ENCODE peak calls at places on chromosomes 5 and 9, in nine cellular contexts. Z is HCT116; S is right lobe of liver; N is Peyer's patch; T is uterus; D is A549; Q is CD4-positive, alpha-beta T cell; P is CD8-positive, alpha-beta T cell; K is tibial artery. V is an unnamed sample.

GRCh38 chr5:20559845-20560244 is 571.8 kb upstream of the CDH18 start:
- DNase-seq in Z (no peak), S (no peak), N (no peak), T (no peak), D (no peak), Q (no peak), P (no peak), K (no peak), V (no peak)

GRCh38 chr5:114391321-114391720 is 29.5 kb downstream of the KCNN2 start:
- DNase-seq in Z (no peak), S (no peak), N (no peak), T (no peak), D (no peak), Q (no peak), P (no peak), K (no peak), V (no peak)

GRCh38 chr9:135033487-135033886 is 54.0 kb upstream of the OLFM1 start:
- DNase-seq in Z (no peak), S (no peak), N (no peak), T (no peak), D (no peak), Q (no peak), P (no peak), K (no peak), V (no peak)

GRCh38 chr9:84953797-84954695 is 284.5 kb downstream of the NTRK2 start:
- DNase-seq in Z (peak; percentile 48), S (peak; percentile 59), N (peak; percentile 82), T (peak; percentile 79), D (peak; percentile 74), Q (peak; percentile 0), P (peak; percentile 8), K (peak; percentile 83), V (peak; percentile 60)

GRCh38 chr5:95712347-95712958 is 18.7 kb upstream of the RHOBTB3 start:
- DNase-seq in Z (peak; percentile 97), S (no peak), N (peak; percentile 62), T (no peak), D (peak; percentile 79), Q (no peak), P (no peak), K (no peak), V (no peak)

GRCh38 chr9:134130503-134131375 is 5.1 kb upstream of the WDR5 start:
- DNase-seq in Z (no peak), S (peak; percentile 78), N (no peak), T (peak; percentile 56), D (no peak), Q (no peak), P (no peak), K (no peak), V (peak; percentile 69)

GRCh38 chr9:72524820-72525539 is 3.6 kb downstream of the TMC1 start:
- DNase-seq in Z (peak; percentile 81), S (no peak), N (peak; percentile 74), T (no peak), D (peak; percentile 94), Q (no peak), P (no peak), K (no peak), V (peak; percentile 72)

GRCh38 chr9:70588999-70589398 is 174.5 kb upstream of the KLF9 start:
- DNase-seq in Z (no peak), S (no peak), N (no peak), T (no peak), D (no peak), Q (no peak), P (no peak), K (no peak), V (no peak)

GRCh38 chr9:103804077-103804735 is 289.9 kb upstream of the SMC2 start:
- DNase-seq in Z (no peak), S (no peak), N (no peak), T (no peak), D (peak; percentile 86), Q (no peak), P (no peak), K (no peak), V (no peak)

GRCh38 chr5:139795074-139796001 is at the start of gene PSD2:
- DNase-seq in Z (no peak), S (no peak), N (no peak), T (peak; percentile 35), D (no peak), Q (no peak), P (no peak), K (no peak), V (peak; percentile 43)

GRCh38 chr9:36101916-36102741 is 34.4 kb upstream of the GLIPR2 start:
- DNase-seq in Z (peak; percentile 66), S (no peak), N (peak; percentile 64), T (peak; percentile 20), D (peak; percentile 90), Q (no peak), P (no peak), K (peak; percentile 58), V (peak; percentile 83)

GRCh38 chr5:317086-317811 is 4.3 kb upstream of the AHRR start:
- DNase-seq in Z (peak; percentile 52), S (peak; percentile 52), N (no peak), T (no peak), D (peak; percentile 88), Q (no peak), P (no peak), K (no peak), V (no peak)

GRCh38 chr5:136330353-136330913 is 34.9 kb downstream of the TRPC7 start:
- DNase-seq in Z (no peak), S (no peak), N (no peak), T (no peak), D (no peak), Q (no peak), P (no peak), K (no peak), V (no peak)

GRCh38 chr5:14240366-14240765 is 97.2 kb downstream of the TRIO start:
- DNase-seq in Z (no peak), S (no peak), N (no peak), T (no peak), D (no peak), Q (no peak), P (no peak), K (no peak), V (no peak)
- TF ChIP-seq CTCF in Z (no peak), S (no peak), N (no peak), T (no peak), D (no peak), Q (no peak), P (no peak), K (no peak), V (no peak)

GRCh38 chr9:121367651-121368510 is 2.2 kb downstream of the STOM start:
- DNase-seq in Z (no peak), S (no peak), N (no peak), T (no peak), D (peak; percentile 27), Q (no peak), P (no peak), K (no peak), V (no peak)
- H3K27ac ChIP-seq in Z (no peak overlapping the region), S (peak overlapping the region; percentile 98), N (peak overlapping the region; percentile 89), T (peak overlapping the region; percentile 97), D (peak overlapping the region; percentile 87), Q (no peak overlapping the region), P (no peak overlapping the region), K (peak overlapping the region; percentile 93), V (no peak overlapping the region)

GRCh38 chr9:109556786-109557185 is 58.7 kb upstream of the PTPN3 start:
- DNase-seq in Z (no peak), S (no peak), N (no peak), T (no peak), D (no peak), Q (no peak), P (no peak), K (no peak), V (no peak)

GRCh38 chr9:109557481-109557880 is 59.4 kb upstream of the PTPN3 start:
- DNase-seq in Z (no peak), S (no peak), N (no peak), T (no peak), D (no peak), Q (no peak), P (no peak), K (no peak), V (no peak)

GRCh38 chr9:109558718-109559151 is 60.6 kb upstream of the PTPN3 start:
- DNase-seq in Z (no peak), S (no peak), N (no peak), T (no peak), D (no peak), Q (no peak), P (no peak), K (peak; percentile 27), V (no peak)

GRCh38 chr9:109561137-109561536 is 63.0 kb upstream of the PTPN3 start:
- DNase-seq in Z (no peak), S (no peak), N (no peak), T (no peak), D (no peak), Q (no peak), P (no peak), K (no peak), V (no peak)

GRCh38 chr9:109560470-109561132 is 62.5 kb upstream of the PTPN3 start:
- DNase-seq in Z (peak; percentile 22), S (no peak), N (no peak), T (no peak), D (peak; percentile 28), Q (no peak), P (no peak), K (no peak), V (no peak)
- TF ChIP-seq CTCF in Z (peak; percentile 30), S (no peak), N (no peak), T (no peak), D (no peak), Q (no peak), P (no peak), K (no peak), V (no peak)

GRCh38 chr9:88952976-88953375 is 38.3 kb upstream of the S1PR3 start:
- DNase-seq in Z (no peak), S (no peak), N (no peak), T (no peak), D (no peak), Q (no peak), P (no peak), K (no peak), V (no peak)
- H3K27ac ChIP-seq in Z (no peak overlapping the region), S (no peak overlapping the region), N (no peak overlapping the region), T (no peak overlapping the region), D (no peak overlapping the region), Q (no peak overlapping the region), P (no peak overlapping the region), K (no peak overlapping the region), V (peak overlapping the region; percentile 46)

GRCh38 chr9:14097215-14097614 is 216.7 kb downstream of the NFIB start:
- DNase-seq in Z (no peak), S (no peak), N (no peak), T (no peak), D (peak; percentile 27), Q (no peak), P (no peak), K (no peak), V (no peak)

GRCh38 chr9:14098102-14098501 is 215.8 kb downstream of the NFIB start:
- DNase-seq in Z (no peak), S (no peak), N (no peak), T (no peak), D (peak; percentile 34), Q (no peak), P (no peak), K (no peak), V (no peak)

GRCh38 chr9:14097666-14098065 is 216.3 kb downstream of the NFIB start:
- DNase-seq in Z (no peak), S (no peak), N (no peak), T (no peak), D (no peak), Q (no peak), P (no peak), K (no peak), V (no peak)

GRCh38 chr9:14095272-14095671 is 218.7 kb downstream of the NFIB start:
- DNase-seq in Z (no peak), S (no peak), N (no peak), T (no peak), D (no peak), Q (no peak), P (no peak), K (no peak), V (no peak)

GRCh38 chr9:14096182-14096922 is 217.6 kb downstream of the NFIB start:
- DNase-seq in Z (no peak), S (no peak), N (no peak), T (no peak), D (peak; percentile 82), Q (no peak), P (no peak), K (no peak), V (no peak)
- TF ChIP-seq CTCF in Z (no peak), S (no peak), N (no peak), T (no peak), D (no peak), Q (no peak), P (no peak), K (no peak), V (no peak)